ENCODE peak calls at places on chromosome 12, in nine cellular contexts. S is IMR-90, P is ovary, W is gastrocnemius medialis, R is upper lobe of left lung, G is HCT116, E is lower leg skin, I is stomach, Q is testis. M is an unnamed sample.

GRCh38 chr12:131511391-131511802 is 199.5 kb upstream of the SFSWAP start:
- DNase-seq in S (no peak), R (no peak), G (peak), W (no peak), I (no peak), Q (no peak), E (no peak), P (no peak), M (peak)

GRCh38 chr12:30925607-30926242 is 823 bp upstream of the TSPAN11 start:
- DNase-seq in W (no peak), P (no peak), R (no peak), Q (no peak), S (no peak), G (no peak), I (no peak), E (no peak), M (no peak)

GRCh38 chr12:40192704-40193255 is 32.0 kb upstream of the LRRK2 start:
- DNase-seq in S (no peak), P (no peak), G (no peak), Q (no peak), W (no peak), R (no peak), I (no peak), E (no peak), M (peak)

GRCh38 chr12:89390802-89391673 is 38.7 kb upstream of the DUSP6 start:
- DNase-seq in I (no peak), W (no peak), E (no peak), Q (no peak), P (no peak), G (no peak), R (no peak), S (peak), M (peak)

GRCh38 chr12:126454581-126454980 is 1389.3 kb downstream of the AACS start:
- DNase-seq in Q (no peak), G (no peak), E (no peak), I (no peak), W (no peak), S (no peak), P (no peak), R (no peak), M (no peak)

GRCh38 chr12:1929241-1929984 is 11.0 kb upstream of the CACNA2D4 start:
- DNase-seq in P (no peak), Q (no peak), E (no peak), S (no peak), I (peak), G (no peak), R (peak), W (no peak), M (peak)

GRCh38 chr12:92278378-92278828 is 132.8 kb upstream of the BTG1 start:
- DNase-seq in W (no peak), G (no peak), P (no peak), Q (no peak), E (no peak), S (peak), I (no peak), R (no peak), M (no peak)

GRCh38 chr12:132312516-132312915 is 16.9 kb downstream of the GALNT9 start:
- DNase-seq in S (no peak), P (no peak), E (no peak), W (no peak), R (peak), I (no peak), G (no peak), Q (no peak), M (no peak)

GRCh38 chr12:4353785-4354208 is 25.7 kb downstream of the FGF23 start:
- DNase-seq in W (no peak), E (no peak), I (no peak), Q (no peak), G (no peak), P (no peak), R (no peak), S (no peak), M (peak)

GRCh38 chr12:93128332-93128707 is 199.2 kb upstream of the EEA1 start:
- DNase-seq in S (no peak), W (no peak), R (peak), P (peak), G (no peak), Q (no peak), E (no peak), I (no peak), M (no peak)

GRCh38 chr12:94150483-94151225 is 2.3 kb downstream of the PLXNC1 start:
- DNase-seq in W (no peak), E (no peak), S (no peak), R (peak), G (no peak), P (peak), Q (peak), I (peak), M (peak)

GRCh38 chr12:112932485-112933151 is 5.7 kb upstream of the OAS3 start:
- DNase-seq in I (no peak), W (no peak), P (no peak), Q (no peak), S (no peak), G (no peak), E (no peak), R (no peak), M (no peak)

GRCh38 chr12:75315518-75315917 is 14.6 kb downstream of the CAPS2 start:
- DNase-seq in I (no peak), W (no peak), Q (no peak), G (no peak), P (no peak), E (no peak), S (peak), R (no peak), M (no peak)

GRCh38 chr12:65106948-65107347 is 14.2 kb downstream of the WIF1 start:
- DNase-seq in I (no peak), R (no peak), P (no peak), Q (no peak), S (peak), G (no peak), E (no peak), W (no peak), M (no peak)

GRCh38 chr12:55930771-55931316 is at the start of gene DGKA:
- DNase-seq in I (peak), S (peak), Q (no peak), W (no peak), E (no peak), P (peak), G (peak), R (no peak), M (peak)

GRCh38 chr12:12190087-12190809 is 76.6 kb downstream of the LRP6 start:
- DNase-seq in S (no peak), I (no peak), P (no peak), G (no peak), E (no peak), W (no peak), Q (no peak), R (no peak), M (no peak)

GRCh38 chr12:27272375-27273028 is 28.4 kb downstream of the STK38L start:
- DNase-seq in W (no peak), G (no peak), S (no peak), Q (no peak), I (no peak), R (no peak), P (no peak), E (no peak), M (no peak)

GRCh38 chr12:10722502-10722904 is 620 bp downstream of the YBX3 start:
- DNase-seq in I (peak), G (no peak), E (no peak), S (peak), R (peak), W (no peak), P (peak), Q (peak), M (peak)

GRCh38 chr12:71731439-71732356 is 23.0 kb upstream of the RAB21 start:
- DNase-seq in W (no peak), E (no peak), Q (no peak), R (no peak), G (no peak), I (no peak), S (peak), P (no peak), M (no peak)

GRCh38 chr12:48788522-48788851 is 402 bp downstream of the ADCY6 start:
- DNase-seq in G (no peak), I (no peak), E (no peak), P (peak), R (peak), S (no peak), W (no peak), Q (no peak), M (no peak)
- TF ChIP-seq POLR2A in G (no peak), I (no peak), E (no peak), P (no peak), R (no peak), S (no peak), W (no peak), Q (no peak), M (no peak)

DNA sequence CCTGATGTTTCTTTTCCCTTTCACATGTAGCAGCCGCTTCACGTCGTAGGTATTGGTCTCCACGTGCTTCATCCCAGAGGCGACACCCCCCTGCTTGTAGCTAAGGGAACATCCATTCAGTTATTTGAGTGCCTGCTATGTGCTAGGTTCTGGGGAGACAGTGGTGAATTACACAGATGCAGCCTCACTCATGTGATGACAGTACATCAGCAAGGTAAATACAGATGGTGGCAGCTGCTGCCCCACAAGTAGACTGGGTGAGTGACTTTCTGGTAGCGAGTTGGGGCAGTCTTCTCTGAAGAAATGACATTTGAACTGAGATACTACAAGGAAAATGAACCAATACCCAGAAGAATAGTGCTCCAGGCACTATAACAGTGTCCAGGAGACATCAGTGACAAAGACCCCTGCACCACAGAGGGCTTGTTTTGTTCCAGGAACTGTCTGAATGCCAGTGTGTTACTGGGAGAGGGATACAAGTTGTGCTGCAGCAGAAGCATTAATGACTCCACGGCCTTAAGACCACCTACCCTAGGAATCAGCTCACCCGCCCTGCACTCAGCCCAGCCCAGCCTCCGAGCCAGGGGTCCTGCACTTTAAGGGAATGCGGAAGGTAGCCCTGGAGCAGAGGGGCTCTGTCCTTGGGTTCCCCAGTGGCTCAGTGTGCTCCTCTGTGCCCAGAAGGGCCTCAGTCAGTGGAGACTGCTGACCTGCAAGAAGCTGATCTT is 7.3 kb downstream of the AVIL start:
- DNase-seq in W (no peak), R (no peak), I (no peak), E (no peak), Q (no peak), G (no peak), P (no peak), S (no peak), M (no peak)
- TF ChIP-seq CTCF in W (no peak), R (no peak), I (no peak), E (no peak), Q (no peak), G (no peak), P (no peak), S (no peak), M (no peak)

GRCh38 chr12:124369055-124369900 is 74.4 kb downstream of the RFLNA start:
- DNase-seq in E (peak), W (peak), I (peak), S (peak), P (peak), Q (peak), R (peak), G (no peak), M (no peak)
- TF ChIP-seq POLR2A in E (no peak), W (peak), I (no peak), S (no peak), P (no peak), Q (no peak), R (no peak), G (no peak), M (no peak)

GRCh38 chr12:6193853-6194815 is 6.1 kb upstream of the CD9 start:
- DNase-seq in S (peak), P (no peak), Q (no peak), E (no peak), G (no peak), W (no peak), R (no peak), I (peak), M (peak)
- TF ChIP-seq CTCF in S (no peak), P (no peak), Q (no peak), E (no peak), G (no peak), W (no peak), R (no peak), I (no peak), M (no peak)

GRCh38 chr12:108616941-108617858 is 16.5 kb downstream of the SELPLG start:
- DNase-seq in S (no peak), P (no peak), Q (no peak), W (no peak), I (no peak), R (no peak), G (no peak), E (no peak), M (peak)
- TF ChIP-seq POLR2A in S (no peak), P (no peak), Q (no peak), W (no peak), I (no peak), R (no peak), G (no peak), E (no peak), M (no peak)

GRCh38 chr12:45363903-45364302 is 148.0 kb downstream of the ANO6 start:
- DNase-seq in W (no peak), G (no peak), P (no peak), S (no peak), Q (no peak), I (no peak), R (no peak), E (no peak), M (no peak)
- TF ChIP-seq CTCF in W (no peak), G (no peak), P (no peak), S (no peak), Q (no peak), I (no peak), R (no peak), E (no peak), M (no peak)

M was measured in NB4.